ENCODE peak calls at places on chromosomes 6 and 20, in four cellular contexts. L, V, T and U are unnamed samples.

GRCh38 chr6:147958683-147959082 is 384.0 kb upstream of the SASH1 start:
- DNase-seq in V (no peak), T (no peak), L (no peak), U (peak; percentile 11)

GRCh38 chr6:157061770-157062594 is 261.3 kb downstream of the TMEM242 start:
- DNase-seq in V (no peak), L (no peak), T (no peak), U (no peak)

GRCh38 chr20:25295386-25296093 is 47.7 kb downstream of the PYGB start:
- DNase-seq in T (no peak), L (no peak), V (peak; percentile 74), U (no peak)

GRCh38 chr6:31597006-31597405 is 4.2 kb upstream of the NCR3 start:
- DNase-seq in V (no peak), T (peak; percentile 38), L (peak; percentile 3), U (no peak)

GRCh38 chr6:15620616-15621015 is 42.2 kb downstream of the DTNBP1 start:
- DNase-seq in T (no peak), V (no peak), L (no peak), U (no peak)

GRCh38 chr6:165557674-165558073 is 105.4 kb downstream of the PDE10A start:
- DNase-seq in L (no peak), V (no peak), T (no peak), U (no peak)

GRCh38 chr20:30175681-30176080 is 1081.8 kb upstream of the DEFB115 start:
- DNase-seq in V (no peak), L (no peak), T (no peak), U (no peak)

GRCh38 chr6:136703331-136703846 is 88.9 kb downstream of the MAP3K5 start:
- DNase-seq in V (no peak), T (no peak), L (no peak), U (no peak)

GRCh38 chr20:16115891-16116577 is 457.2 kb downstream of the KIF16B start:
- DNase-seq in V (no peak), T (no peak), L (no peak), U (no peak)

GRCh38 chr6:110708295-110708965 is 106.8 kb downstream of the CDK19 start:
- DNase-seq in V (no peak), L (peak; percentile 68), T (peak; percentile 61), U (no peak)

GRCh38 chr20:43540673-43541060 is 18.2 kb upstream of the SGK2 start:
- DNase-seq in V (no peak), L (no peak), T (no peak), U (no peak)

GRCh38 chr20:4617484-4617883 is 104.2 kb upstream of the PRND start:
- DNase-seq in L (no peak), V (no peak), T (no peak), U (no peak)

GRCh38 chr6:159969204-159969912 is 476 bp downstream of the IGF2R start:
- DNase-seq in T (no peak), V (peak; percentile 48), L (peak; percentile 29), U (peak; percentile 38)

GRCh38 chr6:53734473-53735299 is 60.1 kb upstream of the LRRC1 start:
- DNase-seq in L (peak; percentile 93), T (peak; percentile 57), V (peak; percentile 38), U (peak; percentile 4)

GRCh38 chr6:158970640-158971291 is 29.2 kb downstream of the RSPH3 start:
- DNase-seq in T (peak; percentile 17), V (no peak), L (no peak), U (no peak)

GRCh38 chr6:14625173-14625895 is 507.8 kb downstream of the CD83 start:
- DNase-seq in L (no peak), T (no peak), V (no peak), U (no peak)

GRCh38 chr6:41515995-41516394 is 30.2 kb upstream of the FOXP4 start:
- DNase-seq in L (no peak), T (no peak), V (no peak), U (no peak)

GRCh38 chr20:19938421-19938787 is 78.8 kb upstream of the NAA20 start:
- DNase-seq in V (no peak), T (no peak), L (no peak), U (no peak)

GRCh38 chr6:85797993-85798392 is 155.3 kb upstream of the SYNCRIP start:
- DNase-seq in T (peak; percentile 2), V (no peak), L (no peak), U (peak; percentile 7)

GRCh38 chr6:27290850-27291208 is 21.2 kb downstream of the POM121L2 start:
- DNase-seq in T (no peak), V (no peak), L (no peak), U (no peak)
- H3K4me3 ChIP-seq in T (peak overlapping the region; percentile 12), V (no peak overlapping the region), L (no peak overlapping the region), U (peak overlapping the region; percentile 2)

DNA sequence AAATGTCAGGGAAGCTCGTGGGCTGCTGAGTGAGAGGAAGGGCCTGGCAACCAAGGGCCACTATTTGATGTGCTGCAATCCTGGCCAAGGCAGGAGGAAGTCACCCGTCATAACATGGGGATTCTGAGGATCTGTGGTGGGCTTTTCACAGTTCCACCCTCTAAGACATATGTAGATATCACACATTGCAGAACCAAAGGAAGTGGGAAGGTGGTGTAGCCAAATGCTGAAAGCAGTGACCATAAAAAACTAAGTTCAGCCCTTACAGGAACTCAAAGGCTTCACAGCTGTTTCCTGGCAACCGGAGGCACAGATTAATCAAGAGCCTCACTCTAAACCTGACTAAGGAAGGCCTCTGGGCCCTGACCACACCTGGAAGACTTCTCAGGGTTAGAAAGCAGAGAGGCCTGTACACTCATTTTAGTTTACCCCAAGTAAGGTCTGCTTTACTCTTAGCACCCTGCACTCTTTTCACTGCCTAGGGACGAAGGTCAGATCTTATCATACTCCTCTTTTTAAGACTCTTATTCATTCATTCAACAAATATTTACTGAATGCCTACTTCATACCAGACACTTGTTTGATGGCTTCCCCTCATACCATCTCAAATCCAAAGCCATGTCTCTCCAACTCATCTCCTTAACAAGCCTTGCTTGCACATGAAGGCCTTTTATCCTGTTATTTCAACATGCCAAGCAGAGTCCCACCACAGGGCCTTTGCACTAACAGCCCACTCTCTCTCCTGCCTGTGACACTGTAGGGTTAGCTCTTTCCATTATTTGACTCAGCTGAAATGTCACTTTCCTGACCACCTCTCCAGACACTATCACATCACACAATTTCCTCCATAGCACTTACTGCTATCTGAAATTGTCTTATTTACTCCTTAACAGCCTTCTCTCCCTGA is 2.6 kb downstream of the UBE2V1 start:
- DNase-seq in V (no peak), L (peak; percentile 79), T (peak; percentile 33), U (no peak)
- H3K4me3 ChIP-seq in V (no peak overlapping the region), L (no peak overlapping the region), T (peak overlapping the region; percentile 97), U (peak overlapping the region; percentile 95)

DNA sequence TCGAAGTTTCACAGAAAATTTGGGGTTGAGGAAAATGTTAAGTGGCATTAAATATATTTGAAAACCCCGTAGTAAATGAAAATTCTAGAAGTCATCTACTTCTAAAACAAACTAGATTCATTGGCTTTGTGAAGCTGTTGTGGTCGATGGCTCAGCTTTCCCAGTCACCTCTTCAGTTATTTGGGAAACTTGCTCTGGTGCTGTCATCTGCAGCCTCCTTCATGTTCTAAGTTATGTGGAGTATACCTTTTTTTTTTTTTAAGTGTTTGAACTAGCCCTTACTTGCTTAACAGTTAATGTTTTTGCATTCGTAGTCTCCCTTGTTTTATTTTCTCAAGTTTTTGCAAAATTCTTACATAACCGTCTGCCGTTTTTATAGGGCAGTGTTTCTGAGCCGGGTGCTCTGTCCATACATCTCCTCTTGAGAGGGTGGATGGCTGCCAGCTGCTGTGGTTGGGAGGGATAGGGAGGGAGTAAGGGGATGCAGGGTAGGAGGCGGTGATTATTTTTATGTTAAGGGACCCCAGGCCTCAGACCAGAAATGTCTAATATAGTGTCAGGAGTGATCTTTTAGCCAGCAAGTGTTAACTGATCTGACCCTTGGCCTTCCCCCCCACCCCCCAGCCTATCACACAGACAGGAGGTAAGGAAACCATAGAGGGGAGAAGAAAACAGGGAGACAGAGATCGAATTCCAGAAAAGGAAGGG is 7.1 kb downstream of the RREB1 start:
- DNase-seq in L (no peak), T (no peak), V (no peak), U (peak; percentile 59)
- H3K4me3 ChIP-seq in L (no peak overlapping the region), T (no peak overlapping the region), V (no peak overlapping the region), U (no peak overlapping the region)

GRCh38 chr6:135358907-135359459 is 138.6 kb downstream of the AHI1 start:
- DNase-seq in L (peak; percentile 73), V (no peak), T (peak; percentile 68), U (no peak)

GRCh38 chr6:135354407-135354806 is 143.1 kb downstream of the AHI1 start:
- DNase-seq in V (no peak), T (no peak), L (no peak), U (no peak)

GRCh38 chr6:135360222-135360621 is 137.3 kb downstream of the AHI1 start:
- DNase-seq in V (no peak), L (no peak), T (no peak), U (no peak)

GRCh38 chr6:135362124-135362523 is 135.4 kb downstream of the AHI1 start:
- DNase-seq in V (no peak), L (no peak), T (no peak), U (no peak)

DNA sequence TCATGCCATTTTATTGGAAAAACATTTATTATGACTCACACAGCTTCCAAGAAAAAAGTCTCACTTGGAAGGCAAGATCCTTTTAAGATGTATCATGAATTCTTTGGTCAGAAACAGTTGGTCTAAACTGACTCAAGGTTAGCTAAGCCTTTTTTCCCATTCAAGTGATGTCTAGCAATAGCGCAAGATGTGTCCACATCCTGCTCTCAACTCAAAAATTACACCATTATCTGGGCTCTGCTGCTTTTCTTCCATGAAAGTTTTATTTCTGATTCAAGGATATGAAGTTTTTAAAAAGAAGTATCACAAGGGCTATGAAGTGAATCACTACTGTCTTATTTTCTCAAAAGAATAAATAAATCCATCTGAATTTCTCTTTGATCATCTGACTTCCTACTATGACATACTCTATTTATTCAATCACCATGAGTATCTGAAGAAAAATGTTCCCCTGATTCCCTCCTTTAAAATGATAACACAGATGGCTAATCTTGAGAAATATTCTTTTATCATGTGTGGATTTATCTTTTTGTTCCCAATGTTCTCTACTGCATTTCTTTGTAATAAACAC is 139.2 kb downstream of the AHI1 start:
- DNase-seq in L (peak; percentile 96), V (no peak), T (peak; percentile 97), U (no peak)
- H3K4me3 ChIP-seq in L (no peak overlapping the region), V (no peak overlapping the region), T (peak overlapping the region; percentile 27), U (no peak overlapping the region)

GRCh38 chr6:20211037-20211940 is 980 bp downstream of the MBOAT1 start:
- DNase-seq in V (no peak), L (peak; percentile 22), T (peak; percentile 38), U (no peak)
- H3K4me3 ChIP-seq in V (peak overlapping the region; percentile 81), L (peak overlapping the region; percentile 87), T (peak overlapping the region; percentile 83), U (peak overlapping the region; percentile 63)

DNA sequence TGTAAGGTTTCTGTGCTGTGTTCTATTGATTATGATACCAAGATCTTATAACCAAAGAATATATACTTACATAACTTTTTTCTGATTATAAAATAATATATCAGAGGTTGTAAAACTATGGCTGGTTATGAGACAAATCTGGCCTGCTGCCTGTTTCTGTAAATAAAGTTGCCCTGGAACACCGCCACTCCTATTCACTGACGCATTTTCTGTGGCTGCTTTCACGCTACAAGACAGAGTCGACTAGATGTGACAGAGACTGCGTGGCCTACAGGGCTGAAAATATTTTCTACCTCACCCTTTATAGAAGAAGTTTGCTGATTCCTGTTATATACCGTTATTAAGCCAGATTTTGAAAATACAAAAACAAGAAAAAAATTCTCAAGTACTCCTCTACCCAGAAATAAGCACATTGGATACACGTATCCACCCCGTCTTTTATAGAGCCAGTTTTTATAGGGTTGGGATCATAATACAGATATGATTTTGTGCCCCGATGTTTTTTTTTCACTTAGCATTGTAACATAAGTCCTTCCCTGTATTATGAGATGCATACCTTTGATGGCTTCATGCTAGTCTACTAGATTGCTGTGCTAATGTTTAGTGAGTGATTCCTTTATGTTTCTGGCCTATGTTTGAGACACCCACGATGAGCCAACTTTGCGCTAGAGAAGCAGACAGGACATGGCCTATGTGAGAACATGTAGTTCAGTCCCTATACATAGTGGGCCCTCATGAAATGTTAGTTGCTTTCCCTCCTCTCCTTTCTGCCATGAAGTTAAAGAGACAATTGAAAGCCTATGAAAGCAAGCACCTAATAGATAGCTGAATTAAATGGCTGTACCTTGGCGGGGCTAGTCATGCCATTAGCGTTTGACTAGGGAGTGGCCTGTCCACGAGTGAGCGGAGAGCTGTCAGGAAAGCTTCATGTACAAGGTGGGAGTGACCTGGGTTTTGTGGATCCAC is 98.1 kb upstream of the KCNK16 start:
- DNase-seq in L (peak; percentile 47), T (no peak), V (peak; percentile 40), U (no peak)
- H3K4me3 ChIP-seq in L (no peak overlapping the region), T (no peak overlapping the region), V (no peak overlapping the region), U (no peak overlapping the region)